ENCODE peak calls at places on chromosomes 7 and 10, in six cellular contexts. C is PC-3, U is HL-60, H is heart left ventricle, L is ascending aorta, B is BJ. Y is an unnamed sample.

GRCh38 chr7:52061666-52062065 is 745.1 kb upstream of the COBL start:
- DNase-seq in C (no peak), U (no peak), H (no peak), L (no peak), B (no peak), Y (no peak)

GRCh38 chr7:28483868-28484267 is 71.5 kb downstream of the CREB5 start:
- DNase-seq in C (peak; percentile 62), U (no peak), H (no peak), L (no peak), B (peak; percentile 68), Y (peak; percentile 87)

GRCh38 chr7:136062625-136063336 is 85.6 kb upstream of the MTPN start:
- DNase-seq in C (no peak), U (no peak), H (no peak), L (no peak), B (no peak), Y (no peak)

GRCh38 chr7:16484453-16485158 is 19.1 kb upstream of the SOSTDC1 start:
- DNase-seq in C (peak; percentile 94), U (no peak), H (no peak), L (no peak), B (no peak), Y (peak; percentile 63)

GRCh38 chr10:110029448-110029847 is 21.7 kb downstream of the ADD3 start:
- DNase-seq in C (no peak), U (no peak), H (no peak), L (no peak), B (peak; percentile 37), Y (peak; percentile 50)

GRCh38 chr7:100584046-100584676 is 1.8 kb downstream of the LRCH4 start:
- DNase-seq in C (no peak), U (no peak), H (no peak), L (no peak), B (no peak), Y (peak; percentile 69)

GRCh38 chr7:117630501-117630900 is 150.7 kb downstream of the CFTR start:
- DNase-seq in C (no peak), U (no peak), H (no peak), L (no peak), B (no peak), Y (no peak)

GRCh38 chr7:142112086-142112485 is 568 bp downstream of the MGAM2 start:
- DNase-seq in C (no peak), U (no peak), H (no peak), L (no peak), B (no peak), Y (no peak)

GRCh38 chr7:57867884-57868701 is 418.1 kb downstream of the ZNF716 start:
- DNase-seq in C (peak; percentile 33), U (no peak), H (peak; percentile 48), L (no peak), B (no peak), Y (no peak)

GRCh38 chr7:159126496-159127345 is 17.9 kb downstream of the VIPR2 start:
- DNase-seq in C (no peak), U (no peak), H (no peak), L (no peak), B (no peak), Y (no peak)

GRCh38 chr10:6347391-6347951 is 144.7 kb downstream of the PFKFB3 start:
- DNase-seq in C (no peak), U (no peak), H (no peak), L (no peak), B (no peak), Y (peak; percentile 15)

GRCh38 chr10:62541811-62542210 is 167.6 kb downstream of the ZNF365 start:
- DNase-seq in C (no peak), U (peak; percentile 45), H (no peak), L (peak; percentile 70), B (no peak), Y (no peak)

GRCh38 chr7:42770106-42770505 is 141.8 kb downstream of the C7orf25 start:
- DNase-seq in C (peak; percentile 54), U (no peak), H (no peak), L (no peak), B (no peak), Y (peak; percentile 9)

GRCh38 chr10:33376976-33377657 is 42.6 kb upstream of the NRP1 start:
- DNase-seq in C (peak; percentile 97), U (no peak), H (no peak), L (no peak), B (peak; percentile 38), Y (peak; percentile 67)

GRCh38 chr10:122504551-122504950 is 43.2 kb downstream of the HTRA1 start:
- DNase-seq in C (peak; percentile 82), U (no peak), H (peak; percentile 92), L (peak; percentile 91), B (peak; percentile 51), Y (peak; percentile 97)

GRCh38 chr7:15199482-15199881 is 296.9 kb upstream of the DGKB start:
- DNase-seq in C (peak; percentile 44), U (no peak), H (no peak), L (no peak), B (no peak), Y (peak; percentile 38)

GRCh38 chr10:34941471-34942357 is 126.6 kb upstream of the PARD3 start:
- DNase-seq in C (no peak), U (no peak), H (no peak), L (no peak), B (no peak), Y (no peak)

GRCh38 chr7:81774496-81774895 is 4.6 kb upstream of the HGF start:
- DNase-seq in C (peak; percentile 3), U (no peak), H (no peak), L (no peak), B (no peak), Y (no peak)

GRCh38 chr7:132073920-132074589 is 502.2 kb downstream of the PLXNA4 start:
- DNase-seq in C (no peak), U (no peak), H (no peak), L (peak; percentile 15), B (no peak), Y (no peak)

GRCh38 chr10:113644185-113645120 is 19.4 kb downstream of the NRAP start:
- DNase-seq in C (no peak), U (no peak), H (no peak), L (no peak), B (no peak), Y (peak; percentile 45)

GRCh38 chr7:36606442-36607205 is 117.7 kb downstream of the AOAH start:
- DNase-seq in C (no peak), U (no peak), H (no peak), L (no peak), B (no peak), Y (no peak)

GRCh38 chr10:49592726-49593563 is 17.2 kb upstream of the SLC18A3 start:
- DNase-seq in C (peak; percentile 99), U (peak; percentile 18), H (no peak), L (peak; percentile 63), B (no peak), Y (peak; percentile 80)

GRCh38 chr7:19030280-19030679 is 87.2 kb downstream of the TWIST1 start:
- DNase-seq in C (peak; percentile 6), U (no peak), H (no peak), L (no peak), B (peak; percentile 70), Y (no peak)

GRCh38 chr10:3806603-3807002 is 21.6 kb upstream of the KLF6 start:
- DNase-seq in C (peak; percentile 83), U (no peak), H (no peak), L (no peak), B (no peak), Y (peak; percentile 94)

GRCh38 chr7:138554674-138555073 is 94.6 kb downstream of the TRIM24 start:
- DNase-seq in C (no peak), U (no peak), H (no peak), L (no peak), B (no peak), Y (no peak)

GRCh38 chr7:99639267-99639666 is 22.5 kb downstream of the ZSCAN25 start:
- DNase-seq in C (no peak), U (no peak), H (no peak), L (no peak), B (no peak), Y (no peak)

GRCh38 chr10:1762066-1762465 is 24.7 kb upstream of the ADARB2 start:
- DNase-seq in C (no peak), U (no peak), H (no peak), L (no peak), B (no peak), Y (no peak)

GRCh38 chr7:2687881-2688318 is at the start of gene AMZ1:
- DNase-seq in C (no peak), U (no peak), H (no peak), L (no peak), B (no peak), Y (no peak)
- H3K4me3 ChIP-seq in C (peak within 1 kb of the TSS; percentile 27), U (no peak within 1 kb of the TSS), H (no peak within 1 kb of the TSS), L (peak within 1 kb of the TSS; percentile 62), B (peak within 1 kb of the TSS; percentile 38), Y (peak within 1 kb of the TSS; percentile 29)

GRCh38 chr7:106462365-106462859 is 177.6 kb upstream of the NAMPT start:
- DNase-seq in C (peak; percentile 81), U (peak; percentile 25), H (no peak), L (no peak), B (no peak), Y (no peak)
- TF ChIP-seq CTCF in C (peak; percentile 82), U (peak; percentile 39), H (peak; percentile 72), L (peak; percentile 26), B (peak; percentile 48), Y (peak; percentile 41)

GRCh38 chr7:103990991-103991390 is 1.5 kb upstream of the RELN start:
- DNase-seq in C (no peak), U (no peak), H (no peak), L (no peak), B (no peak), Y (no peak)

GRCh38 chr7:103989200-103989784 is at the start of gene RELN:
- DNase-seq in C (no peak), U (no peak), H (no peak), L (no peak), B (no peak), Y (peak; percentile 38)

GRCh38 chr7:103988468-103989199 is 824 bp downstream of the RELN start:
- DNase-seq in C (no peak), U (no peak), H (no peak), L (no peak), B (no peak), Y (peak; percentile 6)

GRCh38 chr7:103991406-103991805 is 1.9 kb upstream of the RELN start:
- DNase-seq in C (no peak), U (no peak), H (no peak), L (no peak), B (no peak), Y (no peak)

GRCh38 chr7:103989785-103990775 is 622 bp upstream of the RELN start:
- DNase-seq in C (peak; percentile 11), U (no peak), H (no peak), L (no peak), B (no peak), Y (peak; percentile 21)
- H3K4me3 ChIP-seq in C (peak overlapping the region; percentile 67), U (no peak overlapping the region), H (peak overlapping the region; percentile 39), L (peak overlapping the region; percentile 63), B (peak overlapping the region; percentile 39), Y (peak overlapping the region; percentile 37)

GRCh38 chr10:104273899-104274575 is 5.1 kb downstream of the GSTO2 start:
- DNase-seq in C (no peak), U (no peak), H (no peak), L (no peak), B (no peak), Y (peak; percentile 46)

GRCh38 chr10:104276192-104276591 is 7.2 kb downstream of the GSTO2 start:
- DNase-seq in C (no peak), U (no peak), H (no peak), L (no peak), B (no peak), Y (no peak)

GRCh38 chr10:104277785-104278184 is 8.8 kb downstream of the GSTO2 start:
- DNase-seq in C (peak; percentile 73), U (no peak), H (no peak), L (no peak), B (no peak), Y (no peak)

GRCh38 chr10:104273291-104273690 is 4.3 kb downstream of the GSTO2 start:
- DNase-seq in C (peak; percentile 7), U (no peak), H (no peak), L (no peak), B (no peak), Y (no peak)

GRCh38 chr10:104274762-104275721 is 6.1 kb downstream of the GSTO2 start:
- DNase-seq in C (peak; percentile 63), U (no peak), H (peak; percentile 65), L (no peak), B (no peak), Y (peak; percentile 77)
- TF ChIP-seq CTCF in C (peak; percentile 83), U (peak; percentile 62), H (peak; percentile 57), L (peak; percentile 60), B (peak; percentile 97), Y (peak; percentile 85)